ENCODE peak calls at places on chromosomes 16 and 17, in five cellular contexts. P, S, L, R and O are unnamed samples.

GRCh38 chr17:17181666-17182600 is 24.2 kb downstream of the PLD6 start:
- DNase-seq in P (no peak), S (no peak), L (no peak), R (no peak), O (no peak)

GRCh38 chr16:79991918-79992317 is 391.4 kb upstream of the MAF start:
- DNase-seq in P (no peak), S (no peak), L (no peak), R (no peak), O (no peak)

GRCh38 chr16:77680496-77680895 is 41.8 kb upstream of the NUDT7 start:
- DNase-seq in P (no peak), S (no peak), L (no peak), R (no peak), O (no peak)

GRCh38 chr16:68645494-68646388 is 631 bp downstream of the CDH3 start:
- DNase-seq in P (peak; percentile 26), S (no peak), L (peak; percentile 86), R (no peak), O (no peak)

GRCh38 chr17:78010759-78011158 is 52.3 kb downstream of the TNRC6C start:
- DNase-seq in P (no peak), S (no peak), L (no peak), R (no peak), O (no peak)

GRCh38 chr17:7632492-7632894 is 2.6 kb downstream of the SHBG start:
- DNase-seq in P (peak; percentile 39), S (peak; percentile 64), L (peak; percentile 70), R (peak; percentile 24), O (no peak)

GRCh38 chr17:39099686-39100293 is 51.6 kb downstream of the PLXDC1 start:
- DNase-seq in P (no peak), S (peak; percentile 86), L (no peak), R (no peak), O (no peak)

GRCh38 chr17:57464191-57464864 is 208.0 kb downstream of the MSI2 start:
- DNase-seq in P (no peak), S (no peak), L (no peak), R (no peak), O (no peak)

GRCh38 chr16:75385507-75386152 is 47.7 kb downstream of the CFDP1 start:
- DNase-seq in P (peak; percentile 59), S (peak; percentile 94), L (peak; percentile 66), R (peak; percentile 88), O (peak; percentile 64)

GRCh38 chr16:48959204-48959603 is 322.4 kb downstream of the CBLN1 start:
- DNase-seq in P (peak; percentile 30), S (no peak), L (no peak), R (no peak), O (no peak)

GRCh38 chr16:77289331-77289809 is 90.2 kb downstream of the SYCE1L start:
- DNase-seq in P (peak; percentile 47), S (peak; percentile 68), L (no peak), R (peak; percentile 65), O (peak; percentile 5)

GRCh38 chr17:13429201-13429600 is 172.5 kb downstream of the HS3ST3A1 start:
- DNase-seq in P (peak; percentile 14), S (peak; percentile 83), L (no peak), R (no peak), O (no peak)

GRCh38 chr17:33968350-33969044 is 286.6 kb upstream of the CCL2 start:
- DNase-seq in P (no peak), S (no peak), L (no peak), R (no peak), O (no peak)

GRCh38 chr16:50458694-50459271 is 89.4 kb upstream of the NKD1 start:
- DNase-seq in P (no peak), S (no peak), L (no peak), R (no peak), O (no peak)

GRCh38 chr16:14618566-14618965 is 11.5 kb downstream of the PARN start:
- DNase-seq in P (no peak), S (no peak), L (no peak), R (no peak), O (no peak)

GRCh38 chr17:31391496-31391949 is at the start of gene RAB11FIP4:
- DNase-seq in P (no peak), S (peak; percentile 23), L (peak; percentile 81), R (no peak), O (no peak)

GRCh38 chr16:1263591-1264216 is 7.8 kb downstream of the TPSD1 start:
- DNase-seq in P (no peak), S (no peak), L (no peak), R (no peak), O (no peak)

GRCh38 chr17:82806645-82807044 is 33.2 kb downstream of the ZNF750 start:
- DNase-seq in P (no peak), S (no peak), L (no peak), R (no peak), O (no peak)

GRCh38 chr16:24075302-24075701 is 180.8 kb upstream of the CACNG3 start:
- DNase-seq in P (no peak), S (no peak), L (no peak), R (no peak), O (no peak)

DNA sequence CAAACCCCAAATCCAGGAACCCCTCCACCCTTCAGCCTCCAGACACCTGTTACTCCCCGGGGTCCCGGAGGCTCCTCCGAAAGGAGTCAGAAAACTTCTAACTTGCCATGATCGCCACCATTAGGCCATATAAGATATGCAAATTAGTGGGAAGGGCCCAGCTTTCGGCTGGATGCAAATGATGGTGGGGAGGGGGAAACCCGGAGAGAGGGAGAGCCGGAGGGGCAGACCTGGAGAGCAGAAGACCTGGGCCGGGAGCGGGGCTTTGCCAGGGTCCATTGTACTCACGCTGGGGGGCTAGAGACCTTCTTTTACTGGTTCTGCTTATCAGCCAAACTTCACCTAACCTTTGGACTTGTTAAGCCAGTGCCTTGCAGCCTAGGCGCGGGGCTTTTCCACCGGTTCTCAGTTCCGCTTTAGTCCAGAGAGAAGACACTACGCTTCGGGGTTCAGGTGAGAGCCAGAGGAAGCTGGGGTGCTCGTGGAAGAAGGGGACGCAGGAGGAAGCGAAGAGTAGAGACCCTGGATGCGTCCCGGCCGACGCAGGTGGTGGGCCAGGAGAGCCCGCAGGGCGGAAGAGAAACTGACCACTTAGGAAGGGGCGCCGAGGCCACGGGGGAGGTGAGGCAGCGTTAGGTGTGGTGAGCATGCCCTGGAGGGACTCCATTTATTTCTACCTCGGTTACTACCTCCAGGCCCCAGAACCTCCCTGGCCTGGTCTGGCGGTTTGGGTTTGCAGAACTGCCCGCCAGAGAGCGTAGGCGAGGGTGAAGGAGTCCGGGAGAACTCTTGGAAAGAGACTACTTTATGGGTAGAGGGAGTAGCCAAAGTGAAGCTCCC is at the start of gene HNF1B:
- DNase-seq in P (no peak), S (no peak), L (peak; percentile 56), R (no peak), O (no peak)
- TF ChIP-seq EZH2 in P (peak; percentile 84), S (no peak), L (no peak), R (peak; percentile 10), O (no peak)

GRCh38 chr17:1471931-1472727 is 16.1 kb upstream of the CRK start:
- DNase-seq in P (no peak), S (no peak), L (no peak), R (no peak), O (no peak)

GRCh38 chr17:1470774-1471462 is 14.9 kb upstream of the CRK start:
- DNase-seq in P (no peak), S (no peak), L (no peak), R (no peak), O (no peak)

GRCh38 chr17:1469231-1469852 is 13.3 kb upstream of the CRK start:
- DNase-seq in P (no peak), S (no peak), L (peak; percentile 72), R (no peak), O (no peak)

GRCh38 chr17:1471490-1471889 is 15.5 kb upstream of the CRK start:
- DNase-seq in P (no peak), S (no peak), L (no peak), R (no peak), O (no peak)

GRCh38 chr17:1470071-1470773 is 14.2 kb upstream of the CRK start:
- DNase-seq in P (no peak), S (no peak), L (no peak), R (no peak), O (no peak)
- TF ChIP-seq EZH2 in P (no peak), S (no peak), L (no peak), R (no peak), O (no peak)

GRCh38 chr17:49224198-49224996 is 6.2 kb downstream of the PHOSPHO1 start:
- DNase-seq in P (no peak), S (no peak), L (peak; percentile 53), R (no peak), O (no peak)
- TF ChIP-seq EZH2 in P (peak; percentile 27), S (peak; percentile 78), L (peak; percentile 98), R (peak; percentile 68), O (no peak)

DNA sequence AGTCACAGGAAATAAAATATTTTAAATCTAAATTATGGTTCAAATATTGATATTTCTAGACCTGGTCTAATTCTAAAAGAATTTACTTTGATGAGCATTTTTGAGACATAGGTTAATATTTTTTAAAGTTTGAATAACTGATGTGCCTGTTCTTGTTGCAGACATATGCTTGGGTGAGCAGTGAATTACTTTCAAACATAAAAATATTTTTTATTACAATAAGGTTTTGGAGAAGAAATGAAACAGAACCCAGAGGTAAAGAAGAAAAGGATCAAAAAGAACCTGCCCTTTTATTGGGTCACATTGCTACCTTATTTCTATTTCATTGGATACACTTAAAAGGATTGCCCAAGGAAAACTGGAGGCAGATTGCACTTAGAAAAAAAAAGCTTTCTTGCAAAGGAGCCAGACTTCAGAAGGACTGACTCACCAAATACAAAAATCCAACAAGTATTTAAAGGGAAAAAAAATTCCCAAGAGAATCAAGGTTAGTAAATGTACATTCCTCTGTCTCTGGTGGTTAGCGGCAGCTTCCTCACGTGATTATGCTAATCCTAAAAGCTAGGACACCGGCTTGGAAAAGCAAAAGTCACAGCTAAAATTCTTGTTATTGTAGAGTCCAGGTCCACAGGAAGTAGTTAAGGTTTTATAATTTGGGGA is 18.5 kb downstream of the ENPP7 start:
- DNase-seq in P (peak; percentile 27), S (peak; percentile 67), L (peak; percentile 38), R (no peak), O (no peak)
- TF ChIP-seq EZH2 in P (no peak), S (no peak), L (no peak), R (no peak), O (no peak)

DNA sequence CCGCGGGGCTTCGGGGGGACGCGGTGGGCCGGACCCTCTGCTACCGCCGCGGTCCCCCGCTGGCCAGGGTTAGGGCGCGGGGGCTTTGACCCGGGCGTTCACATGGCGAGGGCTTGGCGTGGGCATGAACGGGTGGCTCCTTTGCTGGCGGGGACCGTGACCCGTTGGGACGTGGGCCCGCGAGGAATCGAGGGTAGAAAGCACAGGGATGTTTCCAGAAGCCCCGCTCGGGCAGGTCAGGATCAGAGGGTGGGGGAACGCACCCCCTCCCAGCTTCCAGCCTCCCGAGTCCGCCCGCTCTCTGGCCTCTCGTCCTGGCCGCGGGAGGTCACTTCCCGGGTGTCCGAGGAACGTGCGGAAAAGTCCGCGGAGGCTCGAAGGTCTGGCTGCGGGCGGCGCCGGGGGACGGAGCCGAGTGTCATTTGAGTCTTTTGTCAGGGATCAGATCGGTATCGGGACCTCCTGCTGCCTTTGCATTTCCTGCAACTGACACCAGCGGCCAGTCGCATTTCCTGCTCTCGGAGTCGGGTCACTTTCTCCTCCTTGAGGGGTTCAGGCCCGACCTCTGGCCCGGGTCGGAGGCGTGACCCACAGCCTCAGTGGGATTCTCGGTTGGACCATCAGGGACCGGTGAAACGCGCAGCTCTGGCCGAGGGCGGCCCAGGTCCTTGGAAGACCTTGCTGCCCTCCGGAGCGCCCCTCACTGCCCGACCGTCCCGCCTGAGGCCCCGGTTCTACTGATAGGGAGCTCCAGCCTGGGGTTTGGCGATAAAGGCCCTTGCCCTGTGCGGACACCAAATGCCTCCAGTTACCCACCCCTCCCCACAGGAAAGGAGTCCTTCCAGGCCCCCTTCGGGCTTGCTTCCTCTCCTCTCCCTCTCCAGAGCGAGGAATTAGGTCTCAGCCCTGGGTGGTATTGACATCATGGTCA is 702 bp upstream of the WNT3 start:
- DNase-seq in P (no peak), S (no peak), L (peak; percentile 84), R (no peak), O (no peak)
- TF ChIP-seq EZH2 in P (no peak), S (peak; percentile 94), L (peak; percentile 97), R (peak; percentile 100), O (no peak)